ENCODE peak calls at places on chromosomes 1 and 21, in five cellular contexts. E is spleen; N is thoracic aorta; M is stomach; F is CD8-positive, alpha-beta memory T cell. P is an unnamed sample. For H3K4me1, the result is how much of the 10 kb centered on the place peaks cover.

GRCh38 chr1:24928631-24929090 is 1.4 kb downstream of the RUNX3 start:
- DNase-seq in E (peak), N (no peak), M (no peak), F (no peak), P (no peak)

GRCh38 chr1:8627728-8628127 is 189.7 kb downstream of the RERE start:
- DNase-seq in E (no peak), N (no peak), M (no peak), F (no peak), P (no peak)

GRCh38 chr1:224799083-224799482 is 130.4 kb upstream of the DNAH14 start:
- DNase-seq in E (no peak), N (no peak), M (no peak), F (no peak), P (no peak)

GRCh38 chr1:77976433-77977076 is 2.3 kb downstream of the FUBP1 start:
- DNase-seq in E (no peak), N (no peak), M (no peak), F (no peak), P (no peak)

GRCh38 chr1:212040629-212041028 is 5.1 kb downstream of the DTL start:
- DNase-seq in E (no peak), N (no peak), M (no peak), F (no peak), P (no peak)

GRCh38 chr21:37145635-37146111 is 72.6 kb downstream of the TTC3 start:
- DNase-seq in E (no peak), N (no peak), M (no peak), F (no peak), P (no peak)

GRCh38 chr1:206476058-206476457 is 5.8 kb downstream of the IKBKE start:
- DNase-seq in E (peak), N (no peak), M (no peak), F (no peak), P (no peak)

GRCh38 chr1:109500886-109501285 is 7.0 kb downstream of the CYB561D1 start:
- DNase-seq in E (no peak), N (no peak), M (no peak), F (no peak), P (no peak)

GRCh38 chr1:204713541-204713940 is 28.0 kb upstream of the LRRN2 start:
- DNase-seq in E (no peak), N (no peak), M (no peak), F (no peak), P (no peak)

GRCh38 chr1:111204923-111205723 is 4.7 kb upstream of the DENND2D start:
- DNase-seq in E (no peak), N (no peak), M (no peak), F (no peak), P (no peak)

GRCh38 chr1:165403835-165404482 is 41.0 kb downstream of the RXRG start:
- DNase-seq in E (no peak), N (no peak), M (peak), F (no peak), P (peak)

GRCh38 chr1:178310685-178311105 is 186.1 kb downstream of the CLEC20A start:
- DNase-seq in E (no peak), N (no peak), M (no peak), F (no peak), P (peak)

GRCh38 chr1:86395771-86396502 is at the start of gene ODF2L:
- DNase-seq in E (peak), N (peak), M (peak), F (peak), P (peak)

GRCh38 chr1:235093013-235093618 is 35.5 kb downstream of the TOMM20 start:
- DNase-seq in E (no peak), N (no peak), M (peak), F (no peak), P (no peak)

GRCh38 chr1:232589809-232590741 is 39.9 kb downstream of the SIPA1L2 start:
- DNase-seq in E (no peak), N (no peak), M (no peak), F (no peak), P (no peak)

GRCh38 chr21:38773108-38774061 is 32.3 kb upstream of the ETS2 start:
- DNase-seq in E (no peak), N (peak), M (no peak), F (no peak), P (no peak)

GRCh38 chr21:35509004-35509704 is 460.1 kb upstream of the RUNX1 start:
- DNase-seq in E (no peak), N (no peak), M (no peak), F (no peak), P (no peak)

GRCh38 chr1:17004466-17005364 is 7.0 kb downstream of the ATP13A2 start:
- DNase-seq in E (no peak), N (no peak), M (no peak), F (no peak), P (no peak)

GRCh38 chr1:235601087-235601486 is 48.5 kb downstream of the GNG4 start:
- DNase-seq in E (peak), N (no peak), M (peak), F (no peak), P (no peak)

GRCh38 chr1:231242516-231243198 is 1.6 kb downstream of the GNPAT start:
- DNase-seq in E (no peak), N (no peak), M (no peak), F (no peak), P (no peak)

GRCh38 chr21:16870116-16870515 is 642.7 kb upstream of the CXADR start:
- DNase-seq in E (no peak), N (no peak), M (no peak), F (no peak), P (no peak)

GRCh38 chr1:115299266-115299665 is 38.8 kb downstream of the NGF start:
- DNase-seq in E (no peak), N (no peak), M (no peak), F (no peak), P (no peak)

GRCh38 chr1:110675060-110675791 is 486 bp upstream of the KCNA3 start:
- DNase-seq in E (peak), N (no peak), M (no peak), F (no peak), P (no peak)

GRCh38 chr1:56106551-56107277 is 472.6 kb downstream of the PLPP3 start:
- DNase-seq in E (no peak), N (no peak), M (no peak), F (no peak), P (no peak)

GRCh38 chr1:203519896-203520295 is 25.9 kb downstream of the OPTC start:
- DNase-seq in E (no peak), N (no peak), M (no peak), F (no peak), P (no peak)

GRCh38 chr1:167776151-167776550 is 54.4 kb downstream of the MPZL1 start:
- DNase-seq in E (no peak), N (no peak), M (no peak), F (no peak), P (no peak)

GRCh38 chr1:204046346-204046745 is 26.6 kb upstream of the SOX13 start:
- DNase-seq in E (no peak), N (no peak), M (no peak), F (no peak), P (no peak)

GRCh38 chr1:117146067-117146466 is 24.5 kb upstream of the TRIM45 start:
- DNase-seq in E (no peak), N (no peak), M (no peak), F (no peak), P (no peak)

GRCh38 chr1:231312389-231312788 is 25.3 kb downstream of the EXOC8 start:
- DNase-seq in E (no peak), N (no peak), M (no peak), F (no peak), P (no peak)

GRCh38 chr1:219676012-219676770 is 63.3 kb upstream of the ZC3H11B start:
- DNase-seq in E (no peak), N (no peak), M (no peak), F (no peak), P (no peak)

GRCh38 chr1:42982641-42983040 is 24.0 kb upstream of the SLC2A1 start:
- DNase-seq in E (no peak), N (no peak), M (no peak), F (no peak), P (no peak)

GRCh38 chr1:167631987-167632680 is 2.1 kb downstream of the RCSD1 start:
- DNase-seq in E (peak), N (no peak), M (no peak), F (no peak), P (no peak)

GRCh38 chr1:196128835-196129234 is 479.4 kb downstream of the KCNT2 start:
- DNase-seq in E (no peak), N (no peak), M (no peak), F (no peak), P (no peak)

GRCh38 chr1:247639381-247639981 is 34.1 kb downstream of the OR2G3 start:
- DNase-seq in E (peak), N (no peak), M (peak), F (no peak), P (no peak)

GRCh38 chr1:220881918-220882891 is 3.0 kb downstream of the HLX start:
- DNase-seq in E (peak), N (no peak), M (no peak), F (no peak), P (no peak)
- H3K27ac ChIP-seq in E (peak), N (no peak), M (no peak), F (no peak), P (no peak)

GRCh38 chr1:156001021-156001681 is 19.6 kb downstream of the SSR2 start:
- DNase-seq in E (no peak), N (no peak), M (no peak), F (no peak), P (no peak)
- H3K4me1 ChIP-seq in E (under half), N (under half), M (under half), F (under half), P (under half)

DNA sequence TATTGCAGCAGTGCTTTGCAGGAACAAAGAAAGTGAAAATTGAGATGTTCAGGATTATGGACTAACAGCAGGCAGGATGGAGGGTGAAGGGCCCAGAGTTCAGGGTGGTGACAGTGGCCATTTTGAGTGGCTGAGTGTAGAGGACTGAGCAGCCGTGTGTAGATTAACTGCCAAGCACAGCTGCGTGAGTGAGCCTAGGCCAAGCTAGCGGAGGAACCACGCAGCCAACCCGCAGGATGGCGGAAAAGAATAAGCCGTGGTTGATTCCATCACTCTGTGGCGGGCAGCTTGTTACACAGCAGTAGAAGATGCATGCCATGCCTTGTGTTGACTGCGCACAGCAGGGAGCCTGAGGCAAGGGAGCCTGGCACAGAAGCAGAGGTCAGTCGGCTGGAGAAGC is 102.5 kb upstream of the KIF26B start:
- DNase-seq in E (no peak), N (no peak), M (no peak), F (no peak), P (no peak)
- H3K4me3 ChIP-seq in E (no peak), N (no peak), M (peak), F (no peak), P (no peak)

DNA sequence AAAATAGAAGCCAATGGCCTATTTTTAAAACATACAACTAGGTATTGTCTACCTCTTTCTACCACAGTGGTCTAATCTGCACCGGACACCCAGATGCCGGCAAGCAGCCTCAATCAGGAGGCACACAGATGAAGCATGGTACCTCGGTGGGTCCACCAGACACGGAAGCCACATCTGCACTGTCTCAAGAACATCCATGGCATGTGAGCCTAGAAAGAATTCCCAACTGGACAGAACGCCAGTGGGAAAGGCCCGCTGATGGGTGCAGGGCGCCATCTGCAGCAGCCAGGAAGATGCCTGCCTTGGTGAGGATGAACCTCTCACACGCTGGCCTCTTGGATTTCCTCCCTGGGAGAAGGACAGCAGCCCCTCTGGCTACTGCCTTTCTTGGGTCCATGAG is 79.5 kb downstream of the MRPL37 start:
- DNase-seq in E (no peak), N (no peak), M (no peak), F (no peak), P (no peak)
- H3K27ac ChIP-seq in E (peak), N (peak), M (peak), F (no peak), P (no peak)

GRCh38 chr1:153635872-153636271 is 2.0 kb downstream of the CHTOP start:
- DNase-seq in E (no peak), N (no peak), M (no peak), F (no peak), P (no peak)
- H3K4me1 ChIP-seq in E (under half), N (under half), M (under half), F (under half), P (under half)

GRCh38 chr1:68116643-68117235 is 66.3 kb upstream of the DIRAS3 start:
- DNase-seq in E (no peak), N (no peak), M (peak), F (peak), P (peak)
- H3K4me3 ChIP-seq in E (no peak), N (peak), M (no peak), F (no peak), P (no peak)

P was measured in iPS DF 6.9.